ENCODE peak calls at places on chromosome 7, in nine cellular contexts. One of them, this sample, is unnamed. For H4K20me1 and H3K4me1, the result is how much of the 10 kb centered on the place peaks cover.

GRCh38 chr7:129368389-129368986 is 65.7 kb upstream of the STRIP2 start:
- DNase-seq in Karpas-422: no peak
- DNase-seq in PC-9: no peak
- DNase-seq in OCI-LY7: peak
- DNase-seq in neural progenitor cell: no peak
- DNase-seq in IMR-90: no peak
- DNase-seq in H9: no peak
- DNase-seq in endothelial cell of umbilical vein: peak
- DNase-seq in HepG2: no peak
- DNase-seq in this sample: peak

GRCh38 chr7:76053461-76053860 is 5.6 kb downstream of the MDH2 start:
- DNase-seq in Karpas-422: no peak
- DNase-seq in PC-9: no peak
- DNase-seq in OCI-LY7: no peak
- DNase-seq in neural progenitor cell: no peak
- DNase-seq in IMR-90: no peak
- DNase-seq in H9: no peak
- DNase-seq in endothelial cell of umbilical vein: no peak
- DNase-seq in HepG2: no peak
- DNase-seq in this sample: no peak

GRCh38 chr7:158403013-158403821 is 184.4 kb downstream of the PTPRN2 start:
- DNase-seq in Karpas-422: no peak
- DNase-seq in PC-9: no peak
- DNase-seq in OCI-LY7: no peak
- DNase-seq in neural progenitor cell: no peak
- DNase-seq in IMR-90: no peak
- DNase-seq in H9: no peak
- DNase-seq in endothelial cell of umbilical vein: no peak
- DNase-seq in HepG2: no peak
- DNase-seq in this sample: no peak

GRCh38 chr7:136870799-136871487 is 2.5 kb downstream of the CHRM2 start:
- DNase-seq in Karpas-422: no peak
- DNase-seq in PC-9: no peak
- DNase-seq in OCI-LY7: no peak
- DNase-seq in neural progenitor cell: peak
- DNase-seq in IMR-90: no peak
- DNase-seq in H9: peak
- DNase-seq in endothelial cell of umbilical vein: no peak
- DNase-seq in HepG2: no peak
- DNase-seq in this sample: peak

GRCh38 chr7:152711444-152711944 is 35.6 kb upstream of the XRCC2 start:
- DNase-seq in Karpas-422: no peak
- DNase-seq in PC-9: peak
- DNase-seq in OCI-LY7: no peak
- DNase-seq in neural progenitor cell: no peak
- DNase-seq in IMR-90: no peak
- DNase-seq in H9: no peak
- DNase-seq in endothelial cell of umbilical vein: no peak
- DNase-seq in HepG2: no peak
- DNase-seq in this sample: no peak

GRCh38 chr7:135156290-135156689 is 8.4 kb downstream of the TMEM140 start:
- DNase-seq in Karpas-422: no peak
- DNase-seq in PC-9: no peak
- DNase-seq in OCI-LY7: peak
- DNase-seq in neural progenitor cell: no peak
- DNase-seq in IMR-90: no peak
- DNase-seq in H9: no peak
- DNase-seq in endothelial cell of umbilical vein: no peak
- DNase-seq in HepG2: no peak
- DNase-seq in this sample: no peak

GRCh38 chr7:55314967-55315366 is 50.2 kb upstream of the LANCL2 start:
- DNase-seq in Karpas-422: no peak
- DNase-seq in PC-9: no peak
- DNase-seq in OCI-LY7: no peak
- DNase-seq in neural progenitor cell: no peak
- DNase-seq in IMR-90: no peak
- DNase-seq in H9: no peak
- DNase-seq in endothelial cell of umbilical vein: no peak
- DNase-seq in HepG2: no peak
- DNase-seq in this sample: no peak

GRCh38 chr7:28802450-28802849 is 155.7 kb downstream of the TRIL start:
- DNase-seq in Karpas-422: no peak
- DNase-seq in PC-9: no peak
- DNase-seq in OCI-LY7: no peak
- DNase-seq in neural progenitor cell: no peak
- DNase-seq in IMR-90: no peak
- DNase-seq in H9: no peak
- DNase-seq in endothelial cell of umbilical vein: no peak
- DNase-seq in HepG2: no peak
- DNase-seq in this sample: no peak

GRCh38 chr7:70693690-70694356 is 438.1 kb upstream of the GALNT17 start:
- DNase-seq in Karpas-422: peak
- DNase-seq in PC-9: no peak
- DNase-seq in OCI-LY7: peak
- DNase-seq in neural progenitor cell: peak
- DNase-seq in IMR-90: peak
- DNase-seq in H9: peak
- DNase-seq in endothelial cell of umbilical vein: no peak
- DNase-seq in HepG2: no peak
- DNase-seq in this sample: peak

GRCh38 chr7:101173752-101174244 is 6.3 kb downstream of the NAT16 start:
- DNase-seq in Karpas-422: peak
- DNase-seq in PC-9: peak
- DNase-seq in OCI-LY7: peak
- DNase-seq in neural progenitor cell: peak
- DNase-seq in IMR-90: no peak
- DNase-seq in H9: peak
- DNase-seq in endothelial cell of umbilical vein: peak
- DNase-seq in HepG2: no peak
- DNase-seq in this sample: no peak

GRCh38 chr7:106205621-106206222 is 79.1 kb downstream of the NAMPT start:
- DNase-seq in Karpas-422: no peak
- DNase-seq in PC-9: no peak
- DNase-seq in OCI-LY7: no peak
- DNase-seq in neural progenitor cell: no peak
- DNase-seq in IMR-90: peak
- DNase-seq in H9: no peak
- DNase-seq in endothelial cell of umbilical vein: peak
- DNase-seq in HepG2: no peak
- DNase-seq in this sample: no peak

GRCh38 chr7:114703677-114704076 is 218.2 kb upstream of the MDFIC start:
- DNase-seq in Karpas-422: no peak
- DNase-seq in PC-9: peak
- DNase-seq in OCI-LY7: no peak
- DNase-seq in neural progenitor cell: no peak
- DNase-seq in IMR-90: peak
- DNase-seq in H9: no peak
- DNase-seq in endothelial cell of umbilical vein: peak
- DNase-seq in HepG2: no peak
- DNase-seq in this sample: no peak

GRCh38 chr7:108569381-108570145 is at the start of the genes DNAJB9 and THAP5:
- DNase-seq in Karpas-422: peak
- DNase-seq in PC-9: peak
- DNase-seq in OCI-LY7: peak
- DNase-seq in neural progenitor cell: peak
- DNase-seq in IMR-90: peak
- DNase-seq in H9: peak
- DNase-seq in endothelial cell of umbilical vein: peak
- DNase-seq in HepG2: peak
- DNase-seq in this sample: peak

GRCh38 chr7:1262441-1262840 is 29.8 kb downstream of the UNCX start:
- DNase-seq in Karpas-422: no peak
- DNase-seq in PC-9: no peak
- DNase-seq in OCI-LY7: no peak
- DNase-seq in neural progenitor cell: no peak
- DNase-seq in IMR-90: no peak
- DNase-seq in H9: no peak
- DNase-seq in endothelial cell of umbilical vein: no peak
- DNase-seq in HepG2: no peak
- DNase-seq in this sample: no peak

GRCh38 chr7:32039000-32039756 is 31.0 kb downstream of the PDE1C start:
- DNase-seq in Karpas-422: no peak
- DNase-seq in PC-9: no peak
- DNase-seq in OCI-LY7: no peak
- DNase-seq in neural progenitor cell: peak
- DNase-seq in IMR-90: no peak
- DNase-seq in H9: no peak
- DNase-seq in endothelial cell of umbilical vein: no peak
- DNase-seq in HepG2: peak
- DNase-seq in this sample: peak

GRCh38 chr7:108093903-108094302 is 36.3 kb downstream of the LAMB4 start:
- DNase-seq in Karpas-422: no peak
- DNase-seq in PC-9: no peak
- DNase-seq in OCI-LY7: no peak
- DNase-seq in neural progenitor cell: no peak
- DNase-seq in IMR-90: peak
- DNase-seq in H9: no peak
- DNase-seq in endothelial cell of umbilical vein: peak
- DNase-seq in HepG2: no peak
- DNase-seq in this sample: no peak

GRCh38 chr7:771241-772004 is 44.3 kb upstream of the PRKAR1B start:
- DNase-seq in Karpas-422: no peak
- DNase-seq in PC-9: no peak
- DNase-seq in OCI-LY7: no peak
- DNase-seq in neural progenitor cell: no peak
- DNase-seq in IMR-90: peak
- DNase-seq in H9: no peak
- DNase-seq in endothelial cell of umbilical vein: peak
- DNase-seq in HepG2: no peak
- DNase-seq in this sample: peak

GRCh38 chr7:81618400-81619014 is 151.3 kb downstream of the HGF start:
- DNase-seq in Karpas-422: no peak
- DNase-seq in PC-9: peak
- DNase-seq in OCI-LY7: no peak
- DNase-seq in neural progenitor cell: no peak
- DNase-seq in IMR-90: peak
- DNase-seq in H9: no peak
- DNase-seq in endothelial cell of umbilical vein: peak
- DNase-seq in HepG2: peak
- DNase-seq in this sample: peak

GRCh38 chr7:30713397-30713796 is 31.1 kb upstream of the CRHR2 start:
- DNase-seq in Karpas-422: no peak
- DNase-seq in PC-9: no peak
- DNase-seq in OCI-LY7: no peak
- DNase-seq in neural progenitor cell: no peak
- DNase-seq in IMR-90: no peak
- DNase-seq in H9: no peak
- DNase-seq in endothelial cell of umbilical vein: no peak
- DNase-seq in HepG2: no peak
- DNase-seq in this sample: no peak

GRCh38 chr7:16647435-16647960 is 1.5 kb downstream of the BZW2 start:
- DNase-seq in Karpas-422: peak
- DNase-seq in PC-9: no peak
- DNase-seq in OCI-LY7: peak
- DNase-seq in neural progenitor cell: no peak
- DNase-seq in IMR-90: peak
- DNase-seq in H9: no peak
- DNase-seq in endothelial cell of umbilical vein: peak
- DNase-seq in HepG2: no peak
- DNase-seq in this sample: no peak

GRCh38 chr7:90383879-90384278 is 19.4 kb upstream of the CLDN12 start:
- DNase-seq in Karpas-422: no peak
- DNase-seq in PC-9: no peak
- DNase-seq in OCI-LY7: no peak
- DNase-seq in neural progenitor cell: no peak
- DNase-seq in IMR-90: peak
- DNase-seq in H9: no peak
- DNase-seq in endothelial cell of umbilical vein: peak
- DNase-seq in HepG2: no peak
- DNase-seq in this sample: no peak

GRCh38 chr7:3984456-3984855 is 683.4 kb downstream of the SDK1 start:
- DNase-seq in Karpas-422: no peak
- DNase-seq in PC-9: no peak
- DNase-seq in OCI-LY7: no peak
- DNase-seq in neural progenitor cell: no peak
- DNase-seq in IMR-90: no peak
- DNase-seq in H9: no peak
- DNase-seq in endothelial cell of umbilical vein: no peak
- DNase-seq in HepG2: no peak
- DNase-seq in this sample: no peak

GRCh38 chr7:141722529-141722928 is 14.4 kb downstream of the WEE2 start:
- DNase-seq in Karpas-422: no peak
- DNase-seq in PC-9: no peak
- DNase-seq in OCI-LY7: no peak
- DNase-seq in neural progenitor cell: no peak
- DNase-seq in IMR-90: no peak
- DNase-seq in H9: no peak
- DNase-seq in endothelial cell of umbilical vein: no peak
- DNase-seq in HepG2: no peak
- DNase-seq in this sample: no peak
- H2AFZ ChIP-seq in Karpas-422: no peak
- H2AFZ ChIP-seq in PC-9: no peak
- H2AFZ ChIP-seq in OCI-LY7: no peak
- H2AFZ ChIP-seq in neural progenitor cell: no peak
- H2AFZ ChIP-seq in IMR-90: no peak
- H2AFZ ChIP-seq in H9: no peak
- H2AFZ ChIP-seq in endothelial cell of umbilical vein: no peak
- H2AFZ ChIP-seq in HepG2: no peak
- H2AFZ ChIP-seq in this sample: no peak

DNA sequence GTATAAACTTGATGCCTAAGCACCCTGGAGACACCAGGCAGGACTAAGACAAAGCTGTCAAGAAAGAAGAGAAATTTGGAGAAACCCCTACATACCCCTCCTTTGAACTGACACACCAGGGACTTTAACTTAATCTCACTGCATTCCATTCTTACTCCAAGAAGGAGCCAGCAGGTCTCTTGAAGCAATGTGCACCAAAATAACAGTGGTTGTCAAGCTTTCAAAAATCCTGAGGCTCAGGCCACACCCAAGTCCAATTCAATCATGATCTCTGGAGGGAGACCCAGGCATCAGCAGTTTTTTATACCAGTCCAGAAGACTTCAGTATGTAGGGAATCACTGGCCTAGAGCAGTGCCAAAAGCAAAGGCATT is 6.8 kb downstream of the SLC25A13 start:
- DNase-seq in Karpas-422: no peak
- DNase-seq in PC-9: no peak
- DNase-seq in OCI-LY7: no peak
- DNase-seq in neural progenitor cell: no peak
- DNase-seq in IMR-90: no peak
- DNase-seq in H9: no peak
- DNase-seq in endothelial cell of umbilical vein: no peak
- DNase-seq in HepG2: no peak
- DNase-seq in this sample: no peak
- H4K20me1 ChIP-seq in Karpas-422: under half
- H4K20me1 ChIP-seq in PC-9: under half
- H4K20me1 ChIP-seq in OCI-LY7: under half
- H4K20me1 ChIP-seq in neural progenitor cell: under half
- H4K20me1 ChIP-seq in IMR-90: under half
- H4K20me1 ChIP-seq in H9: under half
- H4K20me1 ChIP-seq in endothelial cell of umbilical vein: under half
- H4K20me1 ChIP-seq in HepG2: half or more
- H4K20me1 ChIP-seq in this sample: under half

GRCh38 chr7:2459674-2460073 is 16.5 kb downstream of the GRIFIN start:
- DNase-seq in Karpas-422: no peak
- DNase-seq in PC-9: no peak
- DNase-seq in OCI-LY7: no peak
- DNase-seq in neural progenitor cell: no peak
- DNase-seq in IMR-90: no peak
- DNase-seq in H9: no peak
- DNase-seq in endothelial cell of umbilical vein: no peak
- DNase-seq in HepG2: no peak
- DNase-seq in this sample: no peak
- H3K4me1 ChIP-seq in Karpas-422: under half
- H3K4me1 ChIP-seq in PC-9: under half
- H3K4me1 ChIP-seq in OCI-LY7: under half
- H3K4me1 ChIP-seq in neural progenitor cell: under half
- H3K4me1 ChIP-seq in IMR-90: under half
- H3K4me1 ChIP-seq in H9: under half
- H3K4me1 ChIP-seq in endothelial cell of umbilical vein: under half
- H3K4me1 ChIP-seq in HepG2: under half
- H3K4me1 ChIP-seq in this sample: under half

GRCh38 chr7:83055197-83055596 is 107.5 kb downstream of the PCLO start:
- DNase-seq in Karpas-422: no peak
- DNase-seq in PC-9: no peak
- DNase-seq in OCI-LY7: no peak
- DNase-seq in neural progenitor cell: no peak
- DNase-seq in IMR-90: no peak
- DNase-seq in H9: no peak
- DNase-seq in endothelial cell of umbilical vein: no peak
- DNase-seq in HepG2: no peak
- DNase-seq in this sample: no peak
- H2AFZ ChIP-seq in Karpas-422: no peak
- H2AFZ ChIP-seq in PC-9: no peak
- H2AFZ ChIP-seq in OCI-LY7: no peak
- H2AFZ ChIP-seq in neural progenitor cell: no peak
- H2AFZ ChIP-seq in IMR-90: no peak
- H2AFZ ChIP-seq in H9: no peak
- H2AFZ ChIP-seq in endothelial cell of umbilical vein: no peak
- H2AFZ ChIP-seq in HepG2: no peak
- H2AFZ ChIP-seq in this sample: no peak